ENCODE peak calls at places on chromosomes 2 and 18, in five cellular contexts. M, P, K, G and C are unnamed samples.

GRCh38 chr2:44715671-44716077 is 225.8 kb upstream of the SIX3 start:
- DNase-seq in G (peak; percentile 26), K (no peak), P (no peak), M (no peak), C (no peak)

GRCh38 chr18:10242922-10243680 is 211.3 kb upstream of the APCDD1 start:
- DNase-seq in K (no peak), M (no peak), P (no peak), G (peak; percentile 30), C (no peak)

GRCh38 chr18:49569701-49570100 is 7.8 kb downstream of the LIPG start:
- DNase-seq in G (no peak), P (no peak), K (no peak), M (no peak), C (no peak)

GRCh38 chr18:77811510-77811909 is 561.9 kb downstream of the GALR1 start:
- DNase-seq in M (no peak), P (no peak), K (peak; percentile 53), G (no peak), C (no peak)

GRCh38 chr2:120522151-120522751 is 176.3 kb downstream of the INHBB start:
- DNase-seq in P (no peak), K (no peak), G (no peak), M (no peak), C (no peak)

GRCh38 chr2:147026664-147027278 is 818.1 kb upstream of the ACVR2A start:
- DNase-seq in K (no peak), G (no peak), P (no peak), M (no peak), C (no peak)

GRCh38 chr2:156021326-156022040 is 311.0 kb downstream of the NR4A2 start:
- DNase-seq in K (no peak), P (no peak), M (no peak), G (no peak), C (no peak)

GRCh38 chr2:59383473-59383872 is 1142.3 kb upstream of the FANCL start:
- DNase-seq in G (no peak), P (no peak), M (no peak), K (no peak), C (no peak)

GRCh38 chr2:172869861-172870260 is 134.2 kb downstream of the RAPGEF4 start:
- DNase-seq in M (no peak), G (no peak), P (no peak), K (no peak), C (no peak)

GRCh38 chr2:100882645-100883613 is 63.0 kb downstream of the NPAS2 start:
- DNase-seq in K (peak; percentile 46), P (no peak), M (no peak), G (no peak), C (no peak)

GRCh38 chr18:68418881-68419280 is 296.0 kb downstream of the TMX3 start:
- DNase-seq in M (no peak), K (no peak), P (no peak), G (no peak), C (no peak)

GRCh38 chr18:28174181-28174906 is 2.6 kb downstream of the CDH2 start:
- DNase-seq in G (no peak), P (no peak), M (no peak), K (no peak), C (no peak)

GRCh38 chr18:10852610-10853303 is 296.6 kb downstream of the PIEZO2 start:
- DNase-seq in G (no peak), P (no peak), M (no peak), K (no peak), C (peak; percentile 9)

GRCh38 chr2:171864357-171864985 is 29.6 kb downstream of the SLC25A12 start:
- DNase-seq in K (no peak), P (no peak), G (no peak), M (no peak), C (no peak)

GRCh38 chr2:23584054-23584745 is 199.2 kb downstream of the KLHL29 start:
- DNase-seq in G (no peak), M (no peak), K (no peak), P (peak; percentile 95), C (no peak)

DNA sequence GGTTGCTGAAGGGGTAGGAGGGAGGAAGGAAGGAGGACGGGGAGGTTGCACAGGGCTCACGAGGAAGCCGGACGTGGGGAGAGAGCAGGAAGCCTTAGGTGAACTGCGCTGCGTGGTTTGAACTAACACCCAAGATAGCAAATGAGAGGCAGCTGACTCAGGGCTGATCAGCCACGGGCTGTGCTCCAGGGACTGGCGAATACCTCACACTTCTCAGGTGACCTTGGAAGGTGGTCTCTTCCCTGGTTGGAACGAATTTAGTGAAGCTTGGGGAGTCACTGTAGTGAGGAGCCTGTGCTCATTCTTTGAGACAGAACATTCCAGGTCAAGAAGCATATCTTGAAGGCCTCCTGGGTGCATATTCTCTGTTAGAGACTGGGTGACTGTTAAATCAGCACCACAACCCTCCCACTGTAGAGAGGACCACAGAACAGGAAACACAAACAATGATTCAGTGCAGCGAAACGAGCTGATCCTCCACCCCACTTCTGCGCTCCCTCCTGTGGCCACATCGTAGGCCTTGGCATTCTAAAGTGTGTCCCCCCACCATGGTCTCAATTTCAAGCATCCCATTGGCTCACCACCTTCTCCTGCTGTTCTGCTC is 33.8 kb downstream of the TOGARAM2 start:
- DNase-seq in G (no peak), P (no peak), M (peak; percentile 15), K (peak; percentile 59), C (no peak)
- TF ChIP-seq CTCF in G (no peak), P (no peak), M (no peak), K (no peak), C (no peak)

GRCh38 chr2:106789185-106789584 is 96.8 kb downstream of the ST6GAL2 start:
- DNase-seq in P (no peak), K (no peak), G (no peak), M (no peak), C (no peak)

GRCh38 chr2:106797494-106797893 is 88.5 kb downstream of the ST6GAL2 start:
- DNase-seq in P (no peak), K (no peak), G (no peak), M (no peak), C (no peak)

GRCh38 chr2:106792671-106793070 is 93.3 kb downstream of the ST6GAL2 start:
- DNase-seq in G (no peak), P (no peak), M (no peak), K (no peak), C (no peak)
- TF ChIP-seq CTCF in G (no peak), P (no peak), M (no peak), K (no peak), C (no peak)

GRCh38 chr18:48075707-48076093 is 145.2 kb upstream of the SMAD2 start:
- DNase-seq in P (no peak), M (no peak), K (no peak), G (no peak), C (no peak)

GRCh38 chr18:48072428-48073204 is 142.2 kb upstream of the SMAD2 start:
- DNase-seq in K (no peak), P (peak; percentile 46), G (no peak), M (peak; percentile 21), C (no peak)

GRCh38 chr18:48076461-48076860 is 146.0 kb upstream of the SMAD2 start:
- DNase-seq in M (no peak), K (no peak), G (no peak), P (peak; percentile 32), C (no peak)

GRCh38 chr18:48074929-48075706 is 144.7 kb upstream of the SMAD2 start:
- DNase-seq in G (no peak), P (peak; percentile 20), K (no peak), M (no peak), C (no peak)

DNA sequence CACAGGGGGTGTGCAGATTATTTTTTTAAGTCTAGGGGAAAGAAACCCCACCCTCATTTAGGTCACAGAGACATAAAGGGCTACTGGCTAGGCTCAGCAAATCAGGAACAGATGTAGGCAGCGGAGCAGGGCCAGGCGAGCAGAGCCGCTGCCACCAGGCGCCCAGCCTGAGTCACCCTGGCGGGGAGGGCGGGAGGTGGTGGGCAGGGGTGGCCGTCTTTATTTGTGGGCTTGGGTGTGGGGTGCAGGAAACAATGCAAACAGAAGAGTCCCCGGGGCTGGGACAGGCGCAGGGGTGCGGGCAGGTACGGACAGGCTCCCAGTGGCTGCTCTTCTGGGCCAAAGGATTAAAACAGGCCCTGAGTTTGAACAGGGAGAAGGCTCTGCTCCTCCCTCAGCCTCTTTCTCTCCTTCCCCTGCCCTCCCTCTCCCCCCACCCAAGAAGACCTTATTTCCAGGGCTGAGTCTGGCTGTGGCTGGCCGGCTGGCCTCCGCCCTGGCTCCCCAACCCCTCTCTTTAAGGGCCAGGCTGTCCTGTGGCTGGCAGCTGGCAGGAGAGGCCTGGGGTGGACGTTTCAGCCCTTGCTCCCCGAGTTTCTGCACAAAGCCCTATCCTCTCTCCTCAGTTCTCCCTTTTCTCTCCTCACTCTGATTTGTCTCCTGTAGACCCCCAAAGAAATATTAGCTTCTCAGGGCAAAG is 142.9 kb upstream of the SMAD2 start:
- DNase-seq in K (no peak), G (no peak), M (no peak), P (peak; percentile 10), C (peak; percentile 21)
- TF ChIP-seq CTCF in K (no peak), G (no peak), M (no peak), P (no peak), C (no peak)

DNA sequence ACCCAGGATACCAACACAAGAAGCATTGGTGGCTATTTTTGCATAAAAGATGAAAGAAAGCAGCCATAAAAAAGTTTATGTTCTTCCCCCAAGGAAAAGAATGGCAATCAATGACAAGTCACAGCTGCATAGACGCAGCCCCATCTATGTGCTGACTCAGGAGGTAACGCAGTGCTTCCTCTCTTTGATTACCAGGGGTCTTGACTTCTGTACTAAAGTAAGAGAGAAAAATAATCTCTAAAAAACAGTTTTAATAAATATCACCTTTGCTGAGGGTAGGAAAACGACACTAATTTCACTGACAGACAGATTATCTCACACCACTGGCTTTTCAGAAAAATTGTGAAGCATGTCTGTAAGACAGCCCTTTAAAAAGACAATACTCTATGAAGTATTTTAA is 33.9 kb upstream of the EVA1A start:
- DNase-seq in M (no peak), K (no peak), G (no peak), P (no peak), C (no peak)
- TF ChIP-seq CTCF in M (no peak), K (no peak), G (no peak), P (no peak), C (no peak)

GRCh38 chr18:52694804-52695203 is 354.8 kb downstream of the DCC start:
- DNase-seq in G (peak; percentile 31), K (peak; percentile 10), P (no peak), M (no peak), C (peak; percentile 27)
- TF ChIP-seq CTCF in G (peak; percentile 36), K (peak; percentile 28), P (no peak), M (no peak), C (peak; percentile 56)

DNA sequence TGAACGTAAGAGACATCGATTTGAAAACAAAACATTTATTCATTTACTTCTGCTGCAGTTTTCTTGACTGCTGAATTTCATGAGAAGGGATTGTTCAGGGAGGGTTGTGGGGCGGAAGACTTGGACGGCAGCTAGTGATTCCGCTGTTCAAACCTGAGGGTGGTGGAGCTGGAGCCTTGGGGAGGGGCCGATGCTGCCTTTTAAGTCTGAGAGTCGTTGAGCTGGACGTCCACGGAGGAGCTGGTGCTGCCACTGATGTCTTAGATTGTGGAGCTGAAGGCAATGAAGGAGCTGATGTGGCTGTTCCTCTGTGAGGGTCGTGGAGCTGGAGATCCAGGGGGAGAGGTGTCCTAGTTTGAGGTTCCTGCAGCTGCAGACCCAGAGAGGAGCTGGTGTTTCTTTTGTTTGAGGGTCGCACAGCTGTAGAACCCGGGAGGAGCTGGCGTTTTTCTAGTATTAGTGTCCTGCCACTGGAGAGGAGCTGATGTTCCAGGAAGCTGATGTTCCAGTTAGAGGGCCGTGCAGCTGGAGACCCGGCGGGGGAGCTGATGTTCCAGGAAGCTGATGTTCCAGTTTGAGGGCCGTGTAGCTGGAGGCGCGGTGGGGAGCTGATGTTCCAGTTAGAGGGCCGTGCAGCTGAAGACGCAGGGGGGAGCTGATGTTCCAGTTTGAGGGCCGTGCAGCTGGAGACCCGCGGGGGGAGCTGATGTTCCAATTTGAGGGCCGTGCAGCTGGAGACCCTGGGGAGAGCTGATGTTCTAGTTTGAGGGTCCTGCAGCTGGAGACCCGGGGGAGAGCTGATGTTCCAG is 150.9 kb downstream of the RTP5 start:
- DNase-seq in M (peak; percentile 32), P (peak; percentile 48), G (no peak), K (peak; percentile 30), C (no peak)
- TF ChIP-seq CTCF in M (peak; percentile 25), P (no peak), G (no peak), K (no peak), C (no peak)